ENCODE peak calls at places on chromosomes 4 and X, in six cellular contexts. Q is dorsolateral prefrontal cortex, F is mucosa of descending colon, Z is spleen, I is stomach, P is cardiac fibroblast. A is an unnamed sample.

GRCh38 chr4:21205821-21206531 is 505.7 kb downstream of the PACRGL start:
- DNase-seq in F (no peak), I (no peak), Q (no peak), Z (no peak), P (no peak), A (no peak)

GRCh38 chrX:133776072-133776471 is 209.3 kb downstream of the GPC3 start:
- DNase-seq in Q (no peak), Z (no peak), P (no peak), I (peak), F (peak), A (peak)

GRCh38 chr4:10965196-10965595 is 280.6 kb upstream of the CLNK start:
- DNase-seq in Z (no peak), I (no peak), F (no peak), P (no peak), Q (no peak), A (no peak)

GRCh38 chr4:87011340-87012034 is 76.7 kb downstream of the AFF1 start:
- DNase-seq in Z (no peak), Q (no peak), P (peak), I (no peak), F (no peak), A (no peak)

GRCh38 chr4:65538571-65538970 is 131.7 kb downstream of the EPHA5 start:
- DNase-seq in Q (no peak), P (peak), F (no peak), Z (no peak), I (no peak), A (no peak)

GRCh38 chrX:29478336-29479069 is 736.9 kb upstream of the MAGEB2 start:
- DNase-seq in Q (no peak), Z (no peak), P (peak), F (no peak), I (peak), A (peak)

GRCh38 chr4:99715286-99715685 is 57.7 kb upstream of the C4orf54 start:
- DNase-seq in Q (no peak), P (no peak), Z (no peak), I (no peak), F (no peak), A (no peak)

GRCh38 chr4:124708517-124709300 is 3.8 kb downstream of the ANKRD50 start:
- DNase-seq in Q (no peak), I (no peak), P (peak), F (no peak), Z (no peak), A (no peak)

GRCh38 chr4:169724251-169724650 is 33.5 kb downstream of the HPF1 start:
- DNase-seq in Q (no peak), P (peak), I (no peak), F (no peak), Z (no peak), A (no peak)

GRCh38 chrX:6678313-6678712 is 143.4 kb upstream of the VCX3A start:
- DNase-seq in F (no peak), I (peak), Z (no peak), Q (no peak), P (no peak), A (no peak)

GRCh38 chr4:156962551-156962974 is 9.0 kb downstream of the PDGFC start:
- DNase-seq in P (peak), F (no peak), Q (no peak), I (peak), Z (no peak), A (peak)

GRCh38 chr4:52407545-52407944 is 251.6 kb downstream of the USP46 start:
- DNase-seq in P (no peak), Z (no peak), Q (no peak), I (no peak), F (no peak), A (no peak)

GRCh38 chr4:11354531-11354930 is 74.2 kb downstream of the HS3ST1 start:
- DNase-seq in Q (no peak), P (peak), Z (no peak), F (no peak), I (no peak), A (no peak)

DNA sequence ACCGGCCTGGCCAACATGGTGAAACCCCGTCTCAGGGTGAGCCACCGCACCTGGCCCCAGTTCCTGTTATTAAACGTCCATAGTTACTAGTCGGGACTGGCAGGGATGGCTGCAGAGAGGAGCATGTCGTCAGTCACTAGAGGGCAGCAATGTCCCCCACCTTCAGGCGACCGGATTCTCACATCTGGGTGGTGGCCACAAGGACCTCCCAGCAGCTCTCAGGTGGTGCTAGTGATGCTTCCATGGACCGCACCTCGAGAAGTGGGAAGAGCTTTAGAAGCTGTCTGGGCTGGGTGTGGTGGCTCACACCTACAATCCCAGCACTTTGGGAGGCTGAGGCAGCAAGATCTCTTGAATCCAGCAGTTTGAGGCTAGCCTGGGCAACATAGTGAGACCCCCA is 13.3 kb upstream of the IL3RA start:
- DNase-seq in F (peak), P (peak), Z (peak), Q (no peak), I (peak), A (peak)
- TF ChIP-seq CTCF in F (peak), P (peak), Z (no peak), Q (peak), I (peak), A (no peak)

GRCh38 chr4:146545102-146545501 is 23.4 kb upstream of the SLC10A7 start:
- DNase-seq in P (peak), F (no peak), Q (no peak), Z (no peak), I (no peak), A (peak)
- TF ChIP-seq CTCF in P (peak), F (no peak), Q (no peak), Z (no peak), I (no peak), A (no peak)

GRCh38 chr4:164779811-164780216 is 25.9 kb downstream of the SMIM31 start:
- DNase-seq in P (peak), F (no peak), Q (no peak), I (peak), Z (no peak), A (peak)
- TF ChIP-seq CTCF in P (peak), F (peak), Q (peak), I (peak), Z (no peak), A (peak)

GRCh38 chr4:18815779-18816173 is 794.2 kb upstream of the LCORL start:
- DNase-seq in Z (no peak), P (no peak), Q (no peak), F (no peak), I (no peak), A (no peak)
- TF ChIP-seq CTCF in Z (no peak), P (no peak), Q (no peak), F (no peak), I (no peak), A (no peak)

GRCh38 chr4:72494156-72494555 is 74.9 kb downstream of the ADAMTS3 start:
- DNase-seq in Z (no peak), I (no peak), F (no peak), Q (no peak), P (no peak), A (no peak)

GRCh38 chr4:72500214-72500613 is 68.8 kb downstream of the ADAMTS3 start:
- DNase-seq in Q (no peak), F (no peak), I (no peak), P (no peak), Z (no peak), A (no peak)

DNA sequence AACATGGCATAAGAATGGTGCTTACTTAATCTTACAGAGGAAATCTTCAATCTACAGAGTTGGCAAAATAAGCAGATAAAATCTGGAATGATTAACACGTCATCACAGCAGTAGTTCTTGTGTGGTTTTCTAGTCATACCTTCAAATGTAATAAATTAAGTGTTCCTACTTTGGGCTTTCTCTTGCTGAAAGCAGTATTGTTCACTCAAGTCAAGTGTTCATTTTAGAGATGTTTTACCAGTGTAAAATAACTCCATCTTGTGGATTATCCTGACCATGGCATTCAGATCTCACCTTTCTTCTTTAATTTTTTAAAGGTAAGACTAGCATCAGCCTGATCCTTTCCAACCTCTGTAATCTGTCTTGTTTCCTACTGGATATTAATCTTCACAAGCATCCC is 72.9 kb downstream of the ADAMTS3 start:
- DNase-seq in P (no peak), Z (no peak), F (no peak), I (no peak), Q (no peak), A (no peak)
- TF ChIP-seq CTCF in P (peak), Z (no peak), F (no peak), I (no peak), Q (no peak), A (no peak)

DNA sequence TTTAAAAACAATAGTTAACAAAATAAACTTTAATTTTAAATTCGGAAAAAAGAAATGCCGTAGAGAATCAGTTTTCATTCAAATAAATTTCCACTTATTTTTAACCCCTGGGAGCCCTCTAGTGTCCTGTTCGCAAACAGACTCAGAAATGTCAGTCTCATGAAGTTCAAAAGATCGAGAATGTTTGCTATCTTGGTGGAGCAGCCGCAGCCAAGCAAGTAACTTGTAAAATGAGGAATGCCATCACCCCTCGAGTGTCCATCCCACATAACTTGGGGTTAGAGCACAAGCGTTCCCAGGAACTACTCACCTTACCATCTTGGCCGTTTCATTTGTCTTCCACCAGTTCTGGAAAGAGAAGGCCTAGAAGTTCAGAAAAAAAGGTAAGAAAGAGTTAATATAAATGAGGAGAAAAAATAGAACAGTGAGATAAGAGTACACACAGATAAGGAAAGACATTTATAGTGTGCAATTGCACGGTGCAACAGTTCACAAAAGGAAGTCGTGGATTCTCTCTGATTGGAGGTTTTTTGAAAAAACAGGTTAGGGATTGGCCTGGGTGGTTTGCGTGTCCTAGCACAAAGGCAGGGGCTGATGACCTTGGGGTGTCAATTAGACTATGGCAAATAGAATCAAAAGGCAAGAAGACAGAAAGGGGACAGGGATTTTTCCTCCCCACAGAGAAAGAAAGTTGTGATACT is at the start of gene GASK1B:
- DNase-seq in P (peak), F (peak), Z (no peak), Q (no peak), I (no peak), A (peak)
- TF ChIP-seq CTCF in P (peak), F (peak), Z (no peak), Q (peak), I (peak), A (peak)

A was measured in testis.